ENCODE peak calls at places on chromosome 22, in four cellular contexts. One of them, this sample, is unnamed.

GRCh38 chr22:23649071-23649501 is 17.0 kb upstream of the DRICH1 start:
- DNase-seq in NCI-H146: no peak
- DNase-seq in HepG2: no peak
- DNase-seq in AG09319: no peak
- DNase-seq in this sample: no peak

GRCh38 chr22:30017375-30017774 is 62.9 kb upstream of the HORMAD2 start:
- DNase-seq in NCI-H146: no peak
- DNase-seq in HepG2: no peak
- DNase-seq in AG09319: no peak
- DNase-seq in this sample: no peak

GRCh38 chr22:23137905-23138520 is 3.8 kb downstream of the RSPH14 start:
- DNase-seq in NCI-H146: no peak
- DNase-seq in HepG2: no peak
- DNase-seq in AG09319: no peak
- DNase-seq in this sample: no peak

GRCh38 chr22:44026630-44027511 is 2.8 kb downstream of the PARVB start:
- DNase-seq in NCI-H146: no peak
- DNase-seq in HepG2: no peak
- DNase-seq in AG09319: no peak
- DNase-seq in this sample: no peak

GRCh38 chr22:35622132-35622913 is 5.2 kb upstream of the MB start:
- DNase-seq in NCI-H146: peak
- DNase-seq in HepG2: no peak
- DNase-seq in AG09319: no peak
- DNase-seq in this sample: no peak

GRCh38 chr22:35914665-35915476 is 113.8 kb downstream of the RBFOX2 start:
- DNase-seq in NCI-H146: peak
- DNase-seq in HepG2: peak
- DNase-seq in AG09319: peak
- DNase-seq in this sample: peak

GRCh38 chr22:27241430-27242110 is 560.0 kb downstream of the MN1 start:
- DNase-seq in NCI-H146: no peak
- DNase-seq in HepG2: no peak
- DNase-seq in AG09319: no peak
- DNase-seq in this sample: peak

GRCh38 chr22:37923927-37924326 is 17.8 kb downstream of the MICALL1 start:
- DNase-seq in NCI-H146: no peak
- DNase-seq in HepG2: no peak
- DNase-seq in AG09319: no peak
- DNase-seq in this sample: no peak

GRCh38 chr22:48752451-48753380 is 1075.0 kb downstream of the BRD1 start:
- DNase-seq in NCI-H146: no peak
- DNase-seq in HepG2: no peak
- DNase-seq in AG09319: no peak
- DNase-seq in this sample: no peak

GRCh38 chr22:49025791-49026475 is 801.7 kb downstream of the BRD1 start:
- DNase-seq in NCI-H146: no peak
- DNase-seq in HepG2: no peak
- DNase-seq in AG09319: no peak
- DNase-seq in this sample: no peak

GRCh38 chr22:41262250-41262765 is 21.6 kb upstream of the CHADL start:
- DNase-seq in NCI-H146: no peak
- DNase-seq in HepG2: no peak
- DNase-seq in AG09319: no peak
- DNase-seq in this sample: no peak

GRCh38 chr22:47083379-47083986 is 321.0 kb downstream of the TBC1D22A start:
- DNase-seq in NCI-H146: no peak
- DNase-seq in HepG2: no peak
- DNase-seq in AG09319: no peak
- DNase-seq in this sample: no peak

GRCh38 chr22:20453222-20453621 is 15.6 kb upstream of the SCARF2 start:
- DNase-seq in NCI-H146: no peak
- DNase-seq in HepG2: no peak
- DNase-seq in AG09319: no peak
- DNase-seq in this sample: no peak

GRCh38 chr22:45922661-45923060 is 54.3 kb downstream of the WNT7B start:
- DNase-seq in NCI-H146: no peak
- DNase-seq in HepG2: no peak
- DNase-seq in AG09319: no peak
- DNase-seq in this sample: no peak

GRCh38 chr22:28332410-28332809 is 347.2 kb downstream of the TTC28 start:
- DNase-seq in NCI-H146: no peak
- DNase-seq in HepG2: no peak
- DNase-seq in AG09319: no peak
- DNase-seq in this sample: no peak

GRCh38 chr22:42747701-42748513 is 27.2 kb upstream of the A4GALT start:
- DNase-seq in NCI-H146: peak
- DNase-seq in HepG2: peak
- DNase-seq in AG09319: peak
- DNase-seq in this sample: peak

GRCh38 chr22:45212306-45212709 is 28.4 kb downstream of the KIAA0930 start:
- DNase-seq in NCI-H146: no peak
- DNase-seq in HepG2: no peak
- DNase-seq in AG09319: peak
- DNase-seq in this sample: peak